ENCODE peak calls at places on chromosomes 2 and 18, in seven cellular contexts. V, D, E, X, C, B and R are unnamed samples.
A peak's percentile ranks its signal among the peaks of the same experiment; 100 is the strongest.

GRCh38 chr2:100891911-100892642 is 72.1 kb downstream of the NPAS2 start:
- DNase-seq in V (peak; percentile 65), D (peak; percentile 80), E (no peak), X (peak; percentile 39), C (no peak), B (peak; percentile 60), R (no peak)

GRCh38 chr2:234165421-234165820 is 114.9 kb downstream of the SPP2 start:
- DNase-seq in V (peak; percentile 91), D (peak; percentile 14), E (no peak), X (no peak), C (no peak), B (no peak), R (peak; percentile 49)

GRCh38 chr2:116952254-116952653 is 862.2 kb upstream of the DDX18 start:
- DNase-seq in V (no peak), D (no peak), E (no peak), X (no peak), C (no peak), B (no peak), R (no peak)

GRCh38 chr2:16130906-16131400 is 190.6 kb downstream of the MYCN start:
- DNase-seq in V (no peak), D (no peak), E (no peak), X (no peak), C (no peak), B (no peak), R (no peak)

GRCh38 chr2:58895849-58896248 is 654.7 kb upstream of the FANCL start:
- DNase-seq in V (no peak), D (peak; percentile 62), E (no peak), X (peak; percentile 38), C (no peak), B (peak; percentile 58), R (no peak)

GRCh38 chr2:16268301-16269000 is 328.1 kb downstream of the MYCN start:
- DNase-seq in V (no peak), D (no peak), E (no peak), X (no peak), C (no peak), B (no peak), R (no peak)

GRCh38 chr2:189304360-189304759 is 124.8 kb upstream of the COL5A2 start:
- DNase-seq in V (no peak), D (no peak), E (no peak), X (no peak), C (no peak), B (no peak), R (no peak)

GRCh38 chr2:66569321-66569851 is 134.5 kb downstream of the MEIS1 start:
- DNase-seq in V (no peak), D (peak; percentile 67), E (no peak), X (no peak), C (no peak), B (no peak), R (peak; percentile 73)

GRCh38 chr2:136008205-136008865 is 22.9 kb upstream of the DARS1 start:
- DNase-seq in V (no peak), D (no peak), E (peak; percentile 29), X (peak; percentile 33), C (no peak), B (peak; percentile 69), R (no peak)

GRCh38 chr18:50629148-50629631 is 69.3 kb downstream of the MAPK4 start:
- DNase-seq in V (no peak), D (no peak), E (no peak), X (no peak), C (no peak), B (no peak), R (no peak)

GRCh38 chr18:5066380-5066977 is 130.6 kb downstream of the AKAIN1 start:
- DNase-seq in V (no peak), D (no peak), E (no peak), X (no peak), C (no peak), B (no peak), R (no peak)

DNA sequence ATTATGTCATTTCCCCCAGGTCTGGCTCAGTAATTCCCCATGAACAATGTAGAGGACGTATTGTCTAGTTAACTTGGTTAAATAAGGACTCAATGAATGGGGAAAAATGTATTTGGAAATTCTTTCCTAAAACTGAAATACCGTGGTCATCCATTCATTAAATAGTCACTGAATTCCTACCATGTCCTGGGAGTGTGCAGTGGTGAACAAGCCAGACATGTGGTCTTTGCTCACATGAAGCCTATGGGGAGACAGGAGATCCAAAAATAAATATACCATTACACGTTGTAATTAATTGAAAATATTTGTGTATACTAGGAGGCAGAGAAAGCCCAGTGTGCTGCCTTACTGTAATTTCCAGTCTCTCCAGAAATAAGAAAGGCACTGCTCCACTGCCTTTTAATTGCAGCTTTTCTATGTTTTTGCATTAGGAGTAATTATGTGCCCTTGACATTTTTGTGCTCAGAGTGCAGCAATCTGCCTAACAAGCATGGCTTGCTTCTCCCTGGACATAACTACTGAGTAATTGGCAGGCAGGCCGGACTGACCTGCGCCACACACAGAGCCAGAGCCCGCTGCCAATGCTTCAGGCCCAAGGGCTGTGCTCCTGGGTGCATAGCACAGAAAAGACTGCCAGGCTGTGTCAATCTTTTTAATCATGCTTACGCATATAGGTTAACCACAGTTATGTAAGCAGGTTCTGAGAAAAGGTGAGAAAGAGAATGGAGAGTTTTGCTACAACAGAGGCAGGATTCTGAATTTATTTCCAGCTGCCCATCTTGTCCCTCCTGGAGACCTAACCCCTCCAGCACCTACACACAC is 22.2 kb upstream of the TTC39C start:
- DNase-seq in V (no peak), D (no peak), E (peak; percentile 34), X (peak; percentile 51), C (no peak), B (peak; percentile 73), R (no peak)
- H3K4me3 ChIP-seq in V (no peak overlapping the region), D (no peak overlapping the region), E (no peak overlapping the region), X (no peak overlapping the region), C (no peak overlapping the region), B (no peak overlapping the region), R (no peak overlapping the region)

DNA sequence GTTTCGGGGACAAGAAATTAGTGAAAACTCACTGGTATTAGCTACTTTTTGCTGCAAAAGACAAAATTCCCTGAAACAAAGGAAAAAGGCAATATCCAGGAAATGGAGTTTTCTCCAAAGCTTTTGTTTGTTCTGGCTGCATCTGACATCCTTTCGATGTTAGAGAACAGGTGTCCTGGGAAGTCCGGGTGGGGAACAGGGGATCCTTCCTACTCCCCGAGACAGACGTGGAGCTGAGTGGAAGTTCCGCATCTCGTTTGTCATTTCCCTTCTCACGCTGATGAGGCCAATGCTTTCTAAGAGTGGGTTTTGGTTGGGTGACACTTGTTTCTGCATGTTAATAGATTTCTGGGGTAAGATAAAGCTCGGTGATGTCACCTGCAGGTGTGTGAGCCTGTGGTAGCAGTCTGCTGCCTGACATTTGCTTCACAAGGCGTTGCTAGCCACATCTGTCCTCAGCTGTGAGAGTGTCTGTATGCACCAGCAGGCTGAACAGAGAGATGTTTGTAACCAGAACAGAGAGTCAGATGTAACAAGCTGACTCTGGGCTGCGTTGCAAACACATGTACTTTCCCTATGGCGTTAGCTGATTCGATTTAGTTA is 125.9 kb downstream of the ACOXL start:
- DNase-seq in V (no peak), D (no peak), E (no peak), X (no peak), C (no peak), B (no peak), R (no peak)
- H3K4me3 ChIP-seq in V (no peak overlapping the region), D (no peak overlapping the region), E (no peak overlapping the region), X (no peak overlapping the region), C (no peak overlapping the region), B (no peak overlapping the region), R (no peak overlapping the region)

DNA sequence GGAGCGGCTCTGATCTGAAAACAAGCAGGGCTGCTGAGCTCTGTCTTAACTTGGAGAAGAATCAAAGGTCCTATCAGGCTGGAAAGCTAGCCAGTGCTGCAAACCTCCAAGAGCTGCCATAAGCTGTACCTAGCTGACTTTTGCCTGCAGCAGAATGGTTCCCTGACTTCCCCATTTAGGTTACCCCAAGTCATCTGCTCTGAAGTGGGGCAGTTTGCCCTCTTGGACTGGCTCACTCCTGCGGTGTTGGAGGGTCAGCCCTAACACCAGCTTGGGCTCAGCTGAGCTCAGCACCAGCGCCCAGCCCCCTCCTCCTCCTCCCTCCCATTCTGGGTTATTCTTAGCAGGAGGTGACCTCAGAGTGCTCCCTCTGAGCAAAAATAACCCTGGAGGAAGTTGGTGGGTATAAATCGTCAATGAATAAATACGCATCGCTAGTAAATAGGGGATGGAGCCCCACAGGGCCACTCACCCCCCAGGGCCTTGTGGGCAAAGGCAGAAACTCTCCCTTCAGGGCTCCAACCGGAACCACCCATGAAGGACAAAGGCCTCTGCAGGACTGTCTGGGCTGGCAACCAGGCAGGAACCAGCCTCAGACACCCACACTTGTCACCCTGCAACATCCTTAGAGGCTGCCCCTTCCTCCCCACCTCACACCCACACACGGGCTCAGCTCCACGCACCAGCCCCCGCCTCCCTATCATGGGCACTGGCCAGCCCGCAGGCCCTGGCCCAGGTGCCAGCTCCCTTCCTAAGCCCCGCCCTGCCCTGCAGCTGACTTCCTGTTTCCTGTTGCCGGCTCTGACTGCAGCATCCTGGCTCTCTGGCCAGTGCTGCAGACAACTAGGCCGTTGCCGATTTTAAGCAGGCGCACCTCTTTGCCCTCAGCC is 46.9 kb downstream of the DNMT3A start:
- DNase-seq in V (peak; percentile 16), D (peak; percentile 40), E (peak; percentile 88), X (peak; percentile 83), C (no peak), B (peak; percentile 92), R (no peak)
- H3K4me3 ChIP-seq in V (no peak overlapping the region), D (no peak overlapping the region), E (peak overlapping the region; percentile 40), X (peak overlapping the region; percentile 57), C (no peak overlapping the region), B (peak overlapping the region; percentile 43), R (no peak overlapping the region)

GRCh38 chr2:55116598-55116964 is 66.3 kb upstream of the RTN4 start:
- DNase-seq in V (no peak), D (no peak), E (no peak), X (no peak), C (no peak), B (no peak), R (no peak)

GRCh38 chr2:55120634-55121359 is 70.5 kb upstream of the RTN4 start:
- DNase-seq in V (peak; percentile 54), D (peak; percentile 74), E (peak; percentile 55), X (peak; percentile 64), C (no peak), B (peak; percentile 73), R (peak; percentile 94)

GRCh38 chr2:55116966-55117365 is 66.7 kb upstream of the RTN4 start:
- DNase-seq in V (no peak), D (no peak), E (no peak), X (no peak), C (no peak), B (no peak), R (no peak)

GRCh38 chr2:55118643-55119065 is 68.4 kb upstream of the RTN4 start:
- DNase-seq in V (no peak), D (no peak), E (no peak), X (no peak), C (no peak), B (no peak), R (no peak)

DNA sequence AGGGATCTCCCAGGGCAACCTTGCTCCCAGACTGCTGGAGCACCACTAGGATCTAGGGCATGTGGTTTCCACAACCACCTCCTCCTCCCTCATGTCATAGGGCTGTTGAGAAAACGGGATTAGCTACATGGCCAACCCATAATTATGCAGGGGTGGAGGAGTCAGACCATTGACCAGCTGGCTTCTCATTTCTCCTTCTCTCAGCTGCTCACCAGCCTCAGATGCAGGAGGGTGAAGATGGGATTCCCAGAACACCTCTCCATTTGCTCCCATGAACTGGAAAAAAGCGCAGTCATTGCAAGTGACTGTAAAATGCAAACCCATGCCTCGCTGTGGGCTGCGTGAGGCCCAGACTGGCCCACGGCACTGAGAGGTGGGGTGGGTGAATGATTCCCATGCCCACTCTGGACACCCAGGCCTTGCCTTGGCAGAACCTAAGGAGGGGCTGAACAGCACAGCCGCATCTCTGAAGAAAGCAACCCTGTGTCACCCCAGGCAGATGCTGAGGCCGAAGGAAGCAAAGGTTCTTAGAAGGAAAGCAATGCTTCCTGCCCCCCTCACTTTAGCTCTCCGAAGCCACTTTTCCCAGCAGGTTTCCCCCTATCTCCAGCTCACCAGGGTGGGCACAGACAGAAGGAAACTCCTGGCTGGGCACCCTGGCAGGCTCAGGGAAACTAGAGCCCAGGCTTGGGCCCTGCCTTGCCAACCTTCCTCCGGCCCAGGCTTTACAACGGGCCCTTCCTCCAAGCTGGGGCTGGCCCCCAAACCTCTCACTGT is 69.6 kb upstream of the RTN4 start:
- DNase-seq in V (no peak), D (peak; percentile 47), E (no peak), X (no peak), C (no peak), B (no peak), R (peak; percentile 58)
- H3K4me3 ChIP-seq in V (no peak overlapping the region), D (no peak overlapping the region), E (no peak overlapping the region), X (peak overlapping the region; percentile 3), C (no peak overlapping the region), B (no peak overlapping the region), R (no peak overlapping the region)